ENCODE peak calls at places on chromosomes 11 and 22, in nine cellular contexts. D is LHCN-M2; M is lung microvascular endothelial cell; C is stimulated activated CD4-positive, alpha-beta T cell treated with anti-CD3 and anti-CD28 coated beads, Interleukin-4, amount 100 ng/mL, for 48 hours; H is GM23248; F is left ventricle myocardium inferior; E is esophagus squamous epithelium; O is RWPE1; G is fibroblast of pulmonary artery. P is an unnamed sample.

GRCh38 chr11:34052608-34053160 is 1.2 kb downstream of the CAPRIN1 start:
- DNase-seq in M (peak), D (no peak), C (peak), O (peak), F (peak), H (peak), E (peak), G (no peak), P (peak)

GRCh38 chr22:17576475-17576874 is 13.2 kb downstream of the SLC25A18 start:
- DNase-seq in M (no peak), H (peak), O (peak), D (peak), E (no peak), F (no peak), C (no peak), G (peak), P (peak)

GRCh38 chr11:23932485-23932898 is 564.4 kb upstream of the LUZP2 start:
- DNase-seq in D (peak), C (no peak), H (peak), G (peak), O (no peak), M (peak), E (no peak), F (no peak), P (no peak)

GRCh38 chr11:34380696-34381095 is 22.9 kb upstream of the ABTB2 start:
- DNase-seq in D (peak), M (peak), C (no peak), H (peak), E (no peak), O (peak), F (no peak), G (no peak), P (no peak)

GRCh38 chr11:57649826-57650738 is at the start of gene YPEL4:
- DNase-seq in D (peak), F (peak), G (peak), O (peak), C (no peak), H (peak), E (no peak), M (peak), P (peak)

GRCh38 chr22:25021976-25022711 is 69.6 kb downstream of the KIAA1671 start:
- DNase-seq in D (peak), E (no peak), F (peak), O (no peak), G (no peak), H (no peak), M (no peak), C (no peak), P (no peak)

GRCh38 chr11:82308979-82309378 is 424.7 kb downstream of the FAM181B start:
- DNase-seq in H (no peak), G (no peak), D (no peak), C (no peak), E (no peak), O (no peak), M (no peak), F (no peak), P (no peak)

GRCh38 chr11:113296447-113297205 is 17.8 kb upstream of the TTC12 start:
- DNase-seq in H (no peak), F (no peak), O (no peak), E (no peak), M (no peak), D (no peak), G (no peak), C (no peak), P (peak)

GRCh38 chr22:22161924-22162851 is 82.4 kb upstream of the VPREB1 start:
- DNase-seq in F (no peak), G (no peak), M (no peak), H (no peak), D (no peak), C (no peak), E (no peak), O (no peak), P (no peak)

GRCh38 chr22:48333816-48334735 is 1493.6 kb downstream of the BRD1 start:
- DNase-seq in E (no peak), F (no peak), G (no peak), O (no peak), H (no peak), M (no peak), C (no peak), D (no peak), P (no peak)

GRCh38 chr22:18060646-18061620 is 16.9 kb upstream of the PEX26 start:
- DNase-seq in H (peak), G (peak), O (peak), D (peak), M (no peak), E (no peak), F (no peak), C (no peak), P (no peak)

GRCh38 chr11:27902981-27903624 is 202.8 kb upstream of the BDNF start:
- DNase-seq in F (no peak), C (no peak), O (peak), G (peak), M (peak), H (peak), E (no peak), D (peak), P (no peak)

GRCh38 chr11:62806611-62807121 is 1.4 kb upstream of the NXF1 start:
- DNase-seq in F (no peak), O (no peak), D (peak), E (no peak), H (peak), M (no peak), C (no peak), G (peak), P (no peak)

GRCh38 chr22:32905400-32905799 is 103.9 kb downstream of the TIMP3 start:
- DNase-seq in H (no peak), F (no peak), G (no peak), C (no peak), E (no peak), D (no peak), O (no peak), M (no peak), P (no peak)

GRCh38 chr11:123536690-123537437 is 106.8 kb downstream of the GRAMD1B start:
- DNase-seq in H (peak), G (peak), F (no peak), D (peak), E (no peak), C (no peak), M (no peak), O (no peak), P (no peak)

P was measured in A673.